ENCODE peak calls at places on chromosomes 2 and 18, in five cellular contexts. K is IMR-90, I is H9, Z is mesenchymal stem cell, X is neuronal stem cell. C is an unnamed sample.

GRCh38 chr2:190996338-190996946 is 17.5 kb downstream of the STAT1 start:
- DNase-seq in K (peak), I (peak), Z (peak), X (peak), C (peak)

GRCh38 chr18:78041218-78041617 is 791.6 kb downstream of the GALR1 start:
- DNase-seq in K (no peak), I (no peak), Z (no peak), X (no peak), C (no peak)

GRCh38 chr2:181281206-181281832 is 175.9 kb upstream of the ITGA4 start:
- DNase-seq in K (no peak), I (no peak), Z (no peak), X (no peak), C (no peak)

GRCh38 chr2:236568068-236568921 is 1.3 kb upstream of the ACKR3 start:
- DNase-seq in K (no peak), I (no peak), Z (peak), X (no peak), C (peak)

GRCh38 chr2:146135245-146135644 is 1615.3 kb upstream of the ZEB2 start:
- DNase-seq in K (no peak), I (no peak), Z (peak), X (no peak), C (no peak)

GRCh38 chr18:50973367-50974126 is 5.7 kb downstream of the ELAC1 start:
- DNase-seq in K (peak), I (no peak), Z (peak), X (no peak), C (peak)

GRCh38 chr2:191312662-191313061 is 67.5 kb downstream of the MYO1B start:
- DNase-seq in K (no peak), I (no peak), Z (no peak), X (no peak), C (no peak)

GRCh38 chr2:101577173-101577572 is 102.3 kb upstream of the RFX8 start:
- DNase-seq in K (peak), I (no peak), Z (no peak), X (no peak), C (no peak)

GRCh38 chr2:231393149-231394131 is 2.1 kb upstream of the B3GNT7 start:
- DNase-seq in K (no peak), I (peak), Z (no peak), X (no peak), C (no peak)

GRCh38 chr2:214328941-214329340 is 81.9 kb upstream of the VWC2L start:
- DNase-seq in K (no peak), I (no peak), Z (no peak), X (peak), C (no peak)

GRCh38 chr2:235135990-235136561 is 184.3 kb downstream of the SH3BP4 start:
- DNase-seq in K (peak), I (peak), Z (peak), X (peak), C (peak)

GRCh38 chr2:3637692-3638455 is 20.1 kb upstream of the ALLC start:
- DNase-seq in K (no peak), I (peak), Z (no peak), X (no peak), C (no peak)

GRCh38 chr2:54983345-54984235 is 66.7 kb downstream of the RTN4 start:
- DNase-seq in K (no peak), I (no peak), Z (peak), X (no peak), C (no peak)

GRCh38 chr18:46756172-46756558 is 688 bp downstream of the ST8SIA5 start:
- DNase-seq in K (no peak), I (no peak), Z (peak), X (peak), C (no peak)

GRCh38 chr2:15554525-15555218 is 6.5 kb downstream of the NBAS start:
- DNase-seq in K (peak), I (no peak), Z (no peak), X (no peak), C (no peak)

GRCh38 chr18:49795612-49796552 is 17.5 kb downstream of the ACAA2 start:
- DNase-seq in K (peak), I (no peak), Z (peak), X (no peak), C (no peak)

GRCh38 chr2:203492965-203493364 is 42.1 kb downstream of the RAPH1 start:
- DNase-seq in K (peak), I (no peak), Z (peak), X (no peak), C (no peak)

GRCh38 chr18:74742573-74742972 is 144.9 kb downstream of the ZNF407 start:
- DNase-seq in K (peak), I (no peak), Z (peak), X (no peak), C (no peak)

GRCh38 chr2:206443735-206444527 is 599 bp downstream of the ADAM23 start:
- DNase-seq in K (peak), I (peak), Z (peak), X (peak), C (peak)

GRCh38 chr18:58284699-58285490 is 240.9 kb downstream of the NEDD4L start:
- DNase-seq in K (no peak), I (no peak), Z (no peak), X (no peak), C (no peak)

GRCh38 chr2:207182916-207183315 is 17.2 kb upstream of the KLF7 start:
- DNase-seq in K (peak), I (no peak), Z (no peak), X (no peak), C (no peak)

GRCh38 chr2:10007440-10007839 is 35.9 kb upstream of the KLF11 start:
- DNase-seq in K (peak), I (no peak), Z (no peak), X (no peak), C (no peak)

GRCh38 chr2:54655051-54655809 is 68.2 kb upstream of the EML6 start:
- DNase-seq in K (peak), I (no peak), Z (no peak), X (no peak), C (no peak)

GRCh38 chr2:208366215-208367132 is 40.1 kb upstream of the PTH2R start:
- DNase-seq in K (no peak), I (no peak), Z (no peak), X (no peak), C (no peak)

GRCh38 chr2:75243219-75243618 is 43.9 kb upstream of the TACR1 start:
- DNase-seq in K (no peak), I (no peak), Z (no peak), X (no peak), C (no peak)

GRCh38 chr18:13011719-13012118 is 20.6 kb downstream of the CEP192 start:
- DNase-seq in K (no peak), I (no peak), Z (no peak), X (no peak), C (peak)

GRCh38 chr18:13004316-13004879 is 13.2 kb downstream of the CEP192 start:
- DNase-seq in K (no peak), I (no peak), Z (no peak), X (no peak), C (no peak)

GRCh38 chr18:13005289-13005688 is 14.1 kb downstream of the CEP192 start:
- DNase-seq in K (no peak), I (no peak), Z (no peak), X (no peak), C (no peak)

GRCh38 chr18:13003466-13003896 is 12.3 kb downstream of the CEP192 start:
- DNase-seq in K (peak), I (peak), Z (peak), X (no peak), C (peak)

GRCh38 chr18:13006731-13007550 is 15.8 kb downstream of the CEP192 start:
- DNase-seq in K (no peak), I (no peak), Z (no peak), X (no peak), C (no peak)
- H3K27ac ChIP-seq in K (no peak), I (no peak), Z (no peak), X (no peak), C (no peak)

GRCh38 chr2:64315561-64315960 is 138.4 kb upstream of the LGALSL start:
- DNase-seq in K (no peak), I (no peak), Z (no peak), X (no peak), C (no peak)

GRCh38 chr2:64313311-64313710 is 140.7 kb upstream of the LGALSL start:
- DNase-seq in K (no peak), I (no peak), Z (no peak), X (no peak), C (no peak)

GRCh38 chr2:64311191-64311910 is 142.6 kb upstream of the LGALSL start:
- DNase-seq in K (no peak), I (no peak), Z (no peak), X (no peak), C (no peak)

GRCh38 chr2:64311948-64312621 is 141.9 kb upstream of the LGALSL start:
- DNase-seq in K (peak), I (peak), Z (peak), X (peak), C (peak)

GRCh38 chr2:64312622-64312948 is 141.4 kb upstream of the LGALSL start:
- DNase-seq in K (no peak), I (no peak), Z (no peak), X (no peak), C (no peak)
- H3K18ac ChIP-seq in K (no peak), I (no peak), Z (no peak), X (no peak), C (no peak)

GRCh38 chr2:8761529-8762164 is 75.8 kb downstream of the KIDINS220 start:
- DNase-seq in K (peak), I (no peak), Z (peak), X (peak), C (no peak)
- H3K14ac ChIP-seq in K (no peak), I (no peak), Z (no peak), X (no peak), C (no peak)

GRCh38 chr2:232635820-232636219 is 2.4 kb downstream of the EFHD1 start:
- DNase-seq in K (no peak), I (no peak), Z (no peak), X (no peak), C (no peak)
- H3K27ac ChIP-seq in K (no peak), I (no peak), Z (no peak), X (no peak), C (no peak)

C was measured in trophoblast cell.